ENCODE peak calls at places on chromosomes 2 and 18, in six cellular contexts. G is fibroblast of the aortic adventitia, D is NCI-H524, E is K562, N is neural progenitor cell, T is GM03348. I is an unnamed sample.

GRCh38 chr2:119544075-119545031 is at the start of gene CFAP221:
- DNase-seq in D (peak), E (peak), G (peak), N (peak), T (peak), I (peak)

GRCh38 chr2:237538901-237539300 is 27.5 kb upstream of the PRLH start:
- DNase-seq in E (no peak), N (no peak), D (no peak), G (no peak), T (no peak), I (no peak)

GRCh38 chr2:203875471-203875870 is 7.9 kb downstream of the CTLA4 start:
- DNase-seq in T (no peak), N (no peak), G (no peak), E (no peak), D (no peak), I (no peak)

GRCh38 chr2:132937629-132938028 is 267.6 kb upstream of the LYPD1 start:
- DNase-seq in E (no peak), G (peak), T (peak), D (no peak), N (no peak), I (no peak)

GRCh38 chr2:85423525-85423924 is 5.0 kb downstream of the SH2D6 start:
- DNase-seq in T (no peak), G (no peak), E (no peak), D (peak), N (no peak), I (no peak)

GRCh38 chr2:230872151-230872967 is 7.6 kb downstream of the ITM2C start:
- DNase-seq in G (no peak), D (no peak), N (no peak), E (no peak), T (no peak), I (no peak)

GRCh38 chr18:7021994-7022840 is 95.4 kb downstream of the LAMA1 start:
- DNase-seq in E (peak), D (peak), G (no peak), T (no peak), N (peak), I (peak)

GRCh38 chr18:57803119-57803969 is at the start of gene ATP8B1:
- DNase-seq in N (peak), D (peak), G (peak), E (peak), T (peak), I (peak)

GRCh38 chr2:73176205-73176880 is 26.0 kb upstream of the NOTO start:
- DNase-seq in E (peak), D (peak), T (peak), G (no peak), N (peak), I (no peak)

GRCh38 chr2:128271186-128271890 is 47.3 kb downstream of the HS6ST1 start:
- DNase-seq in G (no peak), N (no peak), T (no peak), D (no peak), E (no peak), I (no peak)

GRCh38 chr2:101518470-101519172 is 43.7 kb upstream of the RFX8 start:
- DNase-seq in N (peak), D (peak), T (peak), E (peak), G (peak), I (peak)

GRCh38 chr2:178204987-178205386 is 10.7 kb downstream of the OSBPL6 start:
- DNase-seq in T (no peak), N (no peak), D (no peak), G (no peak), E (no peak), I (no peak)

GRCh38 chr2:75287624-75288313 is 88.4 kb upstream of the TACR1 start:
- DNase-seq in G (no peak), T (no peak), D (no peak), E (no peak), N (no peak), I (no peak)

GRCh38 chr2:174972924-174973323 is 32.3 kb downstream of the CHN1 start:
- DNase-seq in T (peak), N (no peak), E (no peak), G (peak), D (no peak), I (no peak)

GRCh38 chr2:168157926-168158325 is 89.5 kb downstream of the STK39 start:
- DNase-seq in D (no peak), E (no peak), N (no peak), T (no peak), G (no peak), I (no peak)

GRCh38 chr18:61929881-61930640 is 37.3 kb upstream of the RNF152 start:
- DNase-seq in G (no peak), N (no peak), E (no peak), T (no peak), D (no peak), I (no peak)

GRCh38 chr2:218192902-218193425 is 24.0 kb upstream of the ARPC2 start:
- DNase-seq in E (no peak), T (no peak), N (no peak), D (no peak), G (no peak), I (no peak)

GRCh38 chr2:246489-247145 is 17.2 kb downstream of the SH3YL1 start:
- DNase-seq in E (peak), T (peak), G (peak), D (peak), N (peak), I (peak)

GRCh38 chr2:100675373-100675772 is 112.6 kb downstream of the PDCL3 start:
- DNase-seq in T (no peak), G (no peak), D (no peak), N (no peak), E (no peak), I (no peak)

GRCh38 chr2:98822301-98823164 is 91.6 kb upstream of the MGAT4A start:
- DNase-seq in T (peak), G (no peak), D (no peak), E (no peak), N (peak), I (no peak)

GRCh38 chr18:9716780-9717563 is 8.9 kb downstream of the RAB31 start:
- DNase-seq in D (no peak), N (no peak), G (no peak), E (no peak), T (no peak), I (no peak)

GRCh38 chr2:159722580-159722979 is 10.3 kb downstream of the MARCHF7 start:
- DNase-seq in G (no peak), T (no peak), N (no peak), E (no peak), D (no peak), I (no peak)

GRCh38 chr18:8450013-8450412 is 159.2 kb upstream of the RAB12 start:
- DNase-seq in G (no peak), T (no peak), E (peak), D (peak), N (peak), I (peak)

GRCh38 chr2:70442301-70443077 is 111.1 kb downstream of the TGFA start:
- DNase-seq in G (no peak), T (no peak), E (no peak), N (no peak), D (no peak), I (no peak)

GRCh38 chr2:161965994-161966393 is 108.0 kb downstream of the DPP4 start:
- DNase-seq in E (no peak), T (no peak), N (no peak), D (no peak), G (no peak), I (no peak)

GRCh38 chr2:136052374-136053362 is 65.3 kb downstream of the CXCR4 start:
- DNase-seq in G (no peak), E (no peak), N (no peak), T (no peak), D (no peak), I (no peak)

GRCh38 chr2:132901661-132902060 is 231.7 kb upstream of the LYPD1 start:
- DNase-seq in D (no peak), E (no peak), N (no peak), G (peak), T (no peak), I (no peak)

GRCh38 chr2:35099345-35099744 is 1256.2 kb upstream of the CRIM1 start:
- DNase-seq in D (no peak), N (peak), T (no peak), E (no peak), G (no peak), I (no peak)

GRCh38 chr2:11898576-11898975 is 152.1 kb downstream of the LPIN1 start:
- DNase-seq in D (no peak), T (no peak), N (no peak), E (no peak), G (no peak), I (no peak)

GRCh38 chr2:189298481-189298880 is 118.9 kb upstream of the COL5A2 start:
- DNase-seq in N (no peak), T (peak), G (peak), E (no peak), D (no peak), I (no peak)

I was measured in HCT116.